ENCODE peak calls at places on chromosomes 13 and 19, in five cellular contexts. One of them, this sample, is unnamed.

GRCh38 chr19:34254552-34255432 is at the start of gene GARRE1:
- DNase-seq in frontal cortex: peak; percentile 42
- DNase-seq in kidney glomerular epithelial cell: no peak
- DNase-seq in activated CD8-positive, alpha-beta memory T cell treated with anti-CD3 and anti-CD28 coated beads for 1 hour: peak; percentile 40
- DNase-seq in Karpas-422: peak; percentile 93
- DNase-seq in this sample: peak; percentile 39

GRCh38 chr13:28329395-28330158 is 165.4 kb downstream of the FLT1 start:
- DNase-seq in activated CD8-positive, alpha-beta memory T cell treated with anti-CD3 and anti-CD28 coated beads for 1 hour: no peak
- DNase-seq in kidney glomerular epithelial cell: peak; percentile 69
- DNase-seq in frontal cortex: peak; percentile 36
- DNase-seq in Karpas-422: peak; percentile 32
- DNase-seq in this sample: peak; percentile 96

GRCh38 chr13:23378009-23378632 is 55.4 kb downstream of the SACS start:
- DNase-seq in activated CD8-positive, alpha-beta memory T cell treated with anti-CD3 and anti-CD28 coated beads for 1 hour: peak; percentile 35
- DNase-seq in Karpas-422: peak; percentile 91
- DNase-seq in frontal cortex: peak; percentile 52
- DNase-seq in kidney glomerular epithelial cell: peak; percentile 95
- DNase-seq in this sample: peak; percentile 98

GRCh38 chr19:4606921-4607678 is 32.2 kb upstream of the TNFAIP8L1 start:
- DNase-seq in kidney glomerular epithelial cell: no peak
- DNase-seq in Karpas-422: no peak
- DNase-seq in frontal cortex: peak; percentile 77
- DNase-seq in activated CD8-positive, alpha-beta memory T cell treated with anti-CD3 and anti-CD28 coated beads for 1 hour: no peak
- DNase-seq in this sample: no peak

GRCh38 chr19:1440418-1440801 is 2.2 kb downstream of the RPS15 start:
- DNase-seq in Karpas-422: no peak
- DNase-seq in activated CD8-positive, alpha-beta memory T cell treated with anti-CD3 and anti-CD28 coated beads for 1 hour: no peak
- DNase-seq in frontal cortex: no peak
- DNase-seq in kidney glomerular epithelial cell: no peak
- DNase-seq in this sample: no peak

GRCh38 chr13:53151692-53152421 is 123.2 kb downstream of the OLFM4 start:
- DNase-seq in kidney glomerular epithelial cell: no peak
- DNase-seq in Karpas-422: peak; percentile 92
- DNase-seq in frontal cortex: peak; percentile 20
- DNase-seq in activated CD8-positive, alpha-beta memory T cell treated with anti-CD3 and anti-CD28 coated beads for 1 hour: no peak
- DNase-seq in this sample: peak; percentile 54

GRCh38 chr19:16021796-16022195 is 54.5 kb upstream of the TPM4 start:
- DNase-seq in Karpas-422: no peak
- DNase-seq in frontal cortex: no peak
- DNase-seq in kidney glomerular epithelial cell: no peak
- DNase-seq in activated CD8-positive, alpha-beta memory T cell treated with anti-CD3 and anti-CD28 coated beads for 1 hour: no peak
- DNase-seq in this sample: no peak

GRCh38 chr19:35044317-35045117 is 3.0 kb downstream of the HPN start:
- DNase-seq in frontal cortex: peak; percentile 82
- DNase-seq in Karpas-422: peak; percentile 74
- DNase-seq in kidney glomerular epithelial cell: peak; percentile 28
- DNase-seq in activated CD8-positive, alpha-beta memory T cell treated with anti-CD3 and anti-CD28 coated beads for 1 hour: peak; percentile 13
- DNase-seq in this sample: peak; percentile 51

GRCh38 chr13:27355894-27356293 is 68.5 kb upstream of the GTF3A start:
- DNase-seq in frontal cortex: no peak
- DNase-seq in activated CD8-positive, alpha-beta memory T cell treated with anti-CD3 and anti-CD28 coated beads for 1 hour: no peak
- DNase-seq in kidney glomerular epithelial cell: no peak
- DNase-seq in Karpas-422: no peak
- DNase-seq in this sample: no peak

GRCh38 chr19:50248413-50248812 is 45.0 kb downstream of the MYH14 start:
- DNase-seq in kidney glomerular epithelial cell: no peak
- DNase-seq in Karpas-422: no peak
- DNase-seq in activated CD8-positive, alpha-beta memory T cell treated with anti-CD3 and anti-CD28 coated beads for 1 hour: no peak
- DNase-seq in frontal cortex: no peak
- DNase-seq in this sample: no peak

GRCh38 chr13:112184851-112185371 is 118.0 kb downstream of the SOX1 start:
- DNase-seq in Karpas-422: no peak
- DNase-seq in frontal cortex: no peak
- DNase-seq in activated CD8-positive, alpha-beta memory T cell treated with anti-CD3 and anti-CD28 coated beads for 1 hour: no peak
- DNase-seq in kidney glomerular epithelial cell: no peak
- DNase-seq in this sample: no peak

GRCh38 chr13:113625965-113626661 is 31.9 kb downstream of the ATP4B start:
- DNase-seq in kidney glomerular epithelial cell: no peak
- DNase-seq in frontal cortex: no peak
- DNase-seq in activated CD8-positive, alpha-beta memory T cell treated with anti-CD3 and anti-CD28 coated beads for 1 hour: no peak
- DNase-seq in Karpas-422: no peak
- DNase-seq in this sample: peak; percentile 76

GRCh38 chr13:47158583-47158982 is 261.7 kb upstream of the HTR2A start:
- DNase-seq in Karpas-422: no peak
- DNase-seq in kidney glomerular epithelial cell: no peak
- DNase-seq in frontal cortex: no peak
- DNase-seq in activated CD8-positive, alpha-beta memory T cell treated with anti-CD3 and anti-CD28 coated beads for 1 hour: no peak
- DNase-seq in this sample: no peak

GRCh38 chr13:74104661-74105275 is 29.4 kb downstream of the KLF12 start:
- DNase-seq in activated CD8-positive, alpha-beta memory T cell treated with anti-CD3 and anti-CD28 coated beads for 1 hour: no peak
- DNase-seq in kidney glomerular epithelial cell: no peak
- DNase-seq in Karpas-422: no peak
- DNase-seq in frontal cortex: no peak
- DNase-seq in this sample: no peak

GRCh38 chr13:64925727-64926126 is 2304.4 kb downstream of the PCDH9 start:
- DNase-seq in frontal cortex: no peak
- DNase-seq in activated CD8-positive, alpha-beta memory T cell treated with anti-CD3 and anti-CD28 coated beads for 1 hour: no peak
- DNase-seq in Karpas-422: no peak
- DNase-seq in kidney glomerular epithelial cell: no peak
- DNase-seq in this sample: no peak

GRCh38 chr19:55460670-55461258 is 678 bp downstream of the ISOC2 start:
- DNase-seq in Karpas-422: peak; percentile 89
- DNase-seq in activated CD8-positive, alpha-beta memory T cell treated with anti-CD3 and anti-CD28 coated beads for 1 hour: no peak
- DNase-seq in frontal cortex: peak; percentile 65
- DNase-seq in kidney glomerular epithelial cell: no peak
- DNase-seq in this sample: peak; percentile 78

GRCh38 chr13:43132228-43132627 is 108.8 kb downstream of the DNAJC15 start:
- DNase-seq in kidney glomerular epithelial cell: peak; percentile 20
- DNase-seq in Karpas-422: peak; percentile 86
- DNase-seq in activated CD8-positive, alpha-beta memory T cell treated with anti-CD3 and anti-CD28 coated beads for 1 hour: no peak
- DNase-seq in frontal cortex: peak; percentile 25
- DNase-seq in this sample: peak; percentile 48

GRCh38 chr13:36432106-36432544 is at the start of gene CCNA1:
- DNase-seq in frontal cortex: peak; percentile 52
- DNase-seq in Karpas-422: no peak
- DNase-seq in activated CD8-positive, alpha-beta memory T cell treated with anti-CD3 and anti-CD28 coated beads for 1 hour: no peak
- DNase-seq in kidney glomerular epithelial cell: no peak
- DNase-seq in this sample: no peak

GRCh38 chr13:45715351-45715750 is 13.2 kb downstream of the CBY2 start:
- DNase-seq in frontal cortex: no peak
- DNase-seq in kidney glomerular epithelial cell: no peak
- DNase-seq in Karpas-422: no peak
- DNase-seq in activated CD8-positive, alpha-beta memory T cell treated with anti-CD3 and anti-CD28 coated beads for 1 hour: no peak
- DNase-seq in this sample: no peak

GRCh38 chr19:49327878-49328544 is 3.0 kb upstream of the SLC6A16 start:
- DNase-seq in frontal cortex: no peak
- DNase-seq in activated CD8-positive, alpha-beta memory T cell treated with anti-CD3 and anti-CD28 coated beads for 1 hour: no peak
- DNase-seq in kidney glomerular epithelial cell: no peak
- DNase-seq in Karpas-422: peak; percentile 96
- DNase-seq in this sample: peak; percentile 48

GRCh38 chr19:7500811-7501450 is 12.1 kb upstream of the PEX11G start:
- DNase-seq in activated CD8-positive, alpha-beta memory T cell treated with anti-CD3 and anti-CD28 coated beads for 1 hour: no peak
- DNase-seq in frontal cortex: peak; percentile 82
- DNase-seq in Karpas-422: no peak
- DNase-seq in kidney glomerular epithelial cell: no peak
- DNase-seq in this sample: peak; percentile 62

GRCh38 chr19:48837586-48838191 is 1.4 kb upstream of the HSD17B14 start:
- DNase-seq in activated CD8-positive, alpha-beta memory T cell treated with anti-CD3 and anti-CD28 coated beads for 1 hour: no peak
- DNase-seq in frontal cortex: no peak
- DNase-seq in kidney glomerular epithelial cell: no peak
- DNase-seq in Karpas-422: peak; percentile 40
- DNase-seq in this sample: no peak

GRCh38 chr13:70960841-70961443 is 852.7 kb upstream of the KLHL1 start:
- DNase-seq in kidney glomerular epithelial cell: no peak
- DNase-seq in Karpas-422: no peak
- DNase-seq in activated CD8-positive, alpha-beta memory T cell treated with anti-CD3 and anti-CD28 coated beads for 1 hour: no peak
- DNase-seq in frontal cortex: peak; percentile 3
- DNase-seq in this sample: peak; percentile 1

GRCh38 chr19:35265126-35265995 is 3.4 kb upstream of the USF2 start:
- DNase-seq in activated CD8-positive, alpha-beta memory T cell treated with anti-CD3 and anti-CD28 coated beads for 1 hour: no peak
- DNase-seq in kidney glomerular epithelial cell: no peak
- DNase-seq in Karpas-422: peak; percentile 50
- DNase-seq in frontal cortex: no peak
- DNase-seq in this sample: no peak

GRCh38 chr13:32309812-32310706 is 5.1 kb downstream of the ZAR1L start:
- DNase-seq in activated CD8-positive, alpha-beta memory T cell treated with anti-CD3 and anti-CD28 coated beads for 1 hour: no peak
- DNase-seq in Karpas-422: peak; percentile 80
- DNase-seq in kidney glomerular epithelial cell: peak; percentile 63
- DNase-seq in frontal cortex: peak; percentile 39
- DNase-seq in this sample: peak; percentile 61

GRCh38 chr13:112643759-112644459 is 45.9 kb upstream of the ATP11A start:
- DNase-seq in kidney glomerular epithelial cell: no peak
- DNase-seq in frontal cortex: no peak
- DNase-seq in activated CD8-positive, alpha-beta memory T cell treated with anti-CD3 and anti-CD28 coated beads for 1 hour: no peak
- DNase-seq in Karpas-422: no peak
- DNase-seq in this sample: no peak

GRCh38 chr19:17259118-17259780 is 5.3 kb downstream of the USHBP1 start:
- DNase-seq in kidney glomerular epithelial cell: no peak
- DNase-seq in activated CD8-positive, alpha-beta memory T cell treated with anti-CD3 and anti-CD28 coated beads for 1 hour: no peak
- DNase-seq in Karpas-422: no peak
- DNase-seq in frontal cortex: no peak
- DNase-seq in this sample: peak; percentile 22

GRCh38 chr13:31322025-31322424 is 122.2 kb downstream of the B3GLCT start:
- DNase-seq in Karpas-422: no peak
- DNase-seq in kidney glomerular epithelial cell: no peak
- DNase-seq in frontal cortex: no peak
- DNase-seq in activated CD8-positive, alpha-beta memory T cell treated with anti-CD3 and anti-CD28 coated beads for 1 hour: no peak
- DNase-seq in this sample: no peak

GRCh38 chr19:18262917-18263316 is 11.3 kb downstream of the IQCN start:
- DNase-seq in kidney glomerular epithelial cell: no peak
- DNase-seq in Karpas-422: no peak
- DNase-seq in frontal cortex: no peak
- DNase-seq in activated CD8-positive, alpha-beta memory T cell treated with anti-CD3 and anti-CD28 coated beads for 1 hour: no peak
- DNase-seq in this sample: no peak

GRCh38 chr13:111610077-111610476 is 289.6 kb downstream of the TEX29 start:
- DNase-seq in activated CD8-positive, alpha-beta memory T cell treated with anti-CD3 and anti-CD28 coated beads for 1 hour: no peak
- DNase-seq in frontal cortex: no peak
- DNase-seq in Karpas-422: no peak
- DNase-seq in kidney glomerular epithelial cell: no peak
- DNase-seq in this sample: no peak

GRCh38 chr13:40452741-40453665 is 213.4 kb downstream of the FOXO1 start:
- DNase-seq in frontal cortex: no peak
- DNase-seq in activated CD8-positive, alpha-beta memory T cell treated with anti-CD3 and anti-CD28 coated beads for 1 hour: no peak
- DNase-seq in kidney glomerular epithelial cell: no peak
- DNase-seq in Karpas-422: no peak
- DNase-seq in this sample: peak; percentile 40

GRCh38 chr13:46896346-46897138 is at the start of gene HTR2A:
- DNase-seq in activated CD8-positive, alpha-beta memory T cell treated with anti-CD3 and anti-CD28 coated beads for 1 hour: no peak
- DNase-seq in Karpas-422: no peak
- DNase-seq in frontal cortex: no peak
- DNase-seq in kidney glomerular epithelial cell: peak; percentile 67
- DNase-seq in this sample: peak; percentile 40

GRCh38 chr13:45393941-45394570 is 24.1 kb downstream of the SLC25A30 start:
- DNase-seq in kidney glomerular epithelial cell: peak; percentile 28
- DNase-seq in frontal cortex: peak; percentile 65
- DNase-seq in activated CD8-positive, alpha-beta memory T cell treated with anti-CD3 and anti-CD28 coated beads for 1 hour: no peak
- DNase-seq in Karpas-422: peak; percentile 61
- DNase-seq in this sample: peak; percentile 52

GRCh38 chr19:36160821-36161596 is 8.8 kb upstream of the COX7A1 start:
- DNase-seq in activated CD8-positive, alpha-beta memory T cell treated with anti-CD3 and anti-CD28 coated beads for 1 hour: no peak
- DNase-seq in Karpas-422: no peak
- DNase-seq in kidney glomerular epithelial cell: no peak
- DNase-seq in frontal cortex: no peak
- DNase-seq in this sample: no peak

This sample was measured in EL.